ENCODE peak calls at places on chromosomes 11 and 22, in eight cellular contexts. One of them, this sample, is unnamed.
A peak's percentile ranks its signal among the peaks of the same experiment; 100 is the strongest.

GRCh38 chr22:28151241-28151640 is 232.2 kb upstream of the PITPNB start:
- DNase-seq in HepG2: peak; percentile 41
- DNase-seq in H1: no peak
- DNase-seq in prostate gland: no peak
- DNase-seq in GM12878: no peak
- DNase-seq in HCT116: no peak
- DNase-seq in breast epithelium: no peak
- DNase-seq in spleen: no peak
- DNase-seq in this sample: no peak

GRCh38 chr22:26494506-26494905 is 10.8 kb downstream of the SRRD start:
- DNase-seq in HepG2: no peak
- DNase-seq in breast epithelium: no peak
- DNase-seq in GM12878: no peak
- DNase-seq in prostate gland: no peak
- DNase-seq in H1: no peak
- DNase-seq in HCT116: no peak
- DNase-seq in spleen: no peak
- DNase-seq in this sample: no peak

GRCh38 chr11:2929880-2930704 is 872 bp upstream of the PHLDA2 start:
- DNase-seq in HCT116: peak; percentile 46
- DNase-seq in prostate gland: peak; percentile 69
- DNase-seq in spleen: peak; percentile 82
- DNase-seq in breast epithelium: peak; percentile 60
- DNase-seq in H1: no peak
- DNase-seq in GM12878: peak; percentile 11
- DNase-seq in HepG2: peak; percentile 53
- DNase-seq in this sample: peak; percentile 70

GRCh38 chr11:16924826-16925494 is 89.3 kb downstream of the PLEKHA7 start:
- DNase-seq in HCT116: peak; percentile 78
- DNase-seq in HepG2: peak; percentile 78
- DNase-seq in GM12878: no peak
- DNase-seq in prostate gland: peak; percentile 79
- DNase-seq in spleen: no peak
- DNase-seq in H1: no peak
- DNase-seq in breast epithelium: peak; percentile 57
- DNase-seq in this sample: peak; percentile 74

GRCh38 chr22:37549704-37550059 is 10.6 kb upstream of the CDC42EP1 start:
- DNase-seq in H1: no peak
- DNase-seq in spleen: no peak
- DNase-seq in prostate gland: peak; percentile 33
- DNase-seq in GM12878: no peak
- DNase-seq in HCT116: no peak
- DNase-seq in HepG2: no peak
- DNase-seq in breast epithelium: peak; percentile 84
- DNase-seq in this sample: no peak

GRCh38 chr22:38618258-38618657 is 37.9 kb downstream of the FAM227A start:
- DNase-seq in H1: no peak
- DNase-seq in breast epithelium: no peak
- DNase-seq in HCT116: no peak
- DNase-seq in HepG2: no peak
- DNase-seq in prostate gland: no peak
- DNase-seq in GM12878: no peak
- DNase-seq in spleen: no peak
- DNase-seq in this sample: no peak

GRCh38 chr11:48170840-48171233 is 45.8 kb upstream of the OR4B1 start:
- DNase-seq in HCT116: no peak
- DNase-seq in GM12878: no peak
- DNase-seq in HepG2: no peak
- DNase-seq in prostate gland: no peak
- DNase-seq in breast epithelium: no peak
- DNase-seq in spleen: no peak
- DNase-seq in H1: no peak
- DNase-seq in this sample: no peak

GRCh38 chr11:100631316-100631715 is 55.8 kb upstream of the ARHGAP42 start:
- DNase-seq in GM12878: no peak
- DNase-seq in H1: no peak
- DNase-seq in prostate gland: no peak
- DNase-seq in spleen: no peak
- DNase-seq in HepG2: no peak
- DNase-seq in breast epithelium: no peak
- DNase-seq in HCT116: no peak
- DNase-seq in this sample: no peak

GRCh38 chr22:49141761-49142160 is 685.9 kb downstream of the BRD1 start:
- DNase-seq in prostate gland: no peak
- DNase-seq in GM12878: no peak
- DNase-seq in HepG2: no peak
- DNase-seq in breast epithelium: no peak
- DNase-seq in H1: no peak
- DNase-seq in spleen: no peak
- DNase-seq in HCT116: no peak
- DNase-seq in this sample: no peak

GRCh38 chr11:618856-619624 is 3.3 kb upstream of the IRF7 start:
- DNase-seq in spleen: peak; percentile 74
- DNase-seq in HCT116: no peak
- DNase-seq in GM12878: no peak
- DNase-seq in H1: no peak
- DNase-seq in prostate gland: no peak
- DNase-seq in HepG2: no peak
- DNase-seq in breast epithelium: no peak
- DNase-seq in this sample: no peak

GRCh38 chr11:113488931-113489351 is 13.7 kb upstream of the DRD2 start:
- DNase-seq in GM12878: no peak
- DNase-seq in HCT116: no peak
- DNase-seq in prostate gland: no peak
- DNase-seq in breast epithelium: no peak
- DNase-seq in spleen: no peak
- DNase-seq in H1: no peak
- DNase-seq in HepG2: no peak
- DNase-seq in this sample: no peak

GRCh38 chr11:97956904-97957303 is 1063.8 kb upstream of the CNTN5 start:
- DNase-seq in breast epithelium: no peak
- DNase-seq in HepG2: no peak
- DNase-seq in GM12878: no peak
- DNase-seq in spleen: no peak
- DNase-seq in prostate gland: no peak
- DNase-seq in HCT116: no peak
- DNase-seq in H1: no peak
- DNase-seq in this sample: no peak

GRCh38 chr11:130785376-130786110 is 130.7 kb downstream of the SNX19 start:
- DNase-seq in GM12878: no peak
- DNase-seq in prostate gland: no peak
- DNase-seq in H1: no peak
- DNase-seq in breast epithelium: no peak
- DNase-seq in HCT116: no peak
- DNase-seq in spleen: no peak
- DNase-seq in HepG2: no peak
- DNase-seq in this sample: no peak

GRCh38 chr11:912266-912665 is 1.7 kb upstream of the CHID1 start:
- DNase-seq in HepG2: no peak
- DNase-seq in prostate gland: no peak
- DNase-seq in H1: no peak
- DNase-seq in GM12878: no peak
- DNase-seq in spleen: no peak
- DNase-seq in breast epithelium: no peak
- DNase-seq in HCT116: no peak
- DNase-seq in this sample: no peak

GRCh38 chr11:14411818-14412217 is 52.8 kb upstream of the RRAS2 start:
- DNase-seq in HepG2: no peak
- DNase-seq in breast epithelium: no peak
- DNase-seq in H1: no peak
- DNase-seq in spleen: no peak
- DNase-seq in prostate gland: no peak
- DNase-seq in GM12878: no peak
- DNase-seq in HCT116: no peak
- DNase-seq in this sample: peak; percentile 74

GRCh38 chr11:74971424-74971823 is 17.3 kb upstream of the NEU3 start:
- DNase-seq in spleen: no peak
- DNase-seq in H1: no peak
- DNase-seq in HepG2: no peak
- DNase-seq in HCT116: no peak
- DNase-seq in prostate gland: no peak
- DNase-seq in GM12878: no peak
- DNase-seq in breast epithelium: no peak
- DNase-seq in this sample: no peak

DNA sequence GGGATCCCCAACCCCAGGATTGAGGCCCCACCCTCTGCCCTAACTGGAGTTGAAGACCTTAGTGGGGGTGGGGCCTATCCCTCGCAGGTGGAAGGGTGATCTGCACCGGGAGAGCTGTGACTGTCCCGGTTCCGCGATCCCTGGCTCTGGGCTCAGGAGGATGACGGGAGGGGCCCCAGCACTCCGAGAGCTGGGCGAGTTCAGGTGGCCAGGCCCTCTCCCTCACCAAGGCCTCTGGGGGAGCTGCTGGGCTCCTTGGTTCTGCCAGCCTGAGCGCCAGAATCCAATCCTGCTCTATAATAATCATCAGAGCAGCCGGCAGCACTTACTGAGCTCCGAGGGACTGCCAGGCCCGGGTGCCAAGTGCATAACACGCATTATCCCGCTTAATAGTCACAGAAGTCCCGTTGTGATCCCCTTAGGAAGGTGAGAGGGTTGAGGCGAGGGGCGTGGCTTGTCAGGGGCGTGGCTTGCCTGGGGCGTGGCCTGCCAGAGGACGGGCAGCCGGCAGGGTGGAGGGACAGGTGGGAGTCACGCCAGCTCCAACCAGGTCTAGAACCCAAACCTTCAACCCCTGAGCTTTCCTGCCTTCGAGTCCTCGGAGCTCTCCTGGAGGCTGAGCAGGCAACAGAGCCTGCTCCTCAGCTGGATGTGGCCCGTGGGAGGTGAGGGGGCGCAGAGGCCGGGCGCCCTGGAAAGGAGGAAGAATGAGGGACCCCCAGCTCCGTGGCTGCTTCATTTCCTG is 7.2 kb upstream of the SYT7 start:
- DNase-seq in prostate gland: peak; percentile 85
- DNase-seq in breast epithelium: peak; percentile 80
- DNase-seq in spleen: peak; percentile 83
- DNase-seq in HCT116: peak; percentile 46
- DNase-seq in HepG2: no peak
- DNase-seq in H1: no peak
- DNase-seq in GM12878: no peak
- DNase-seq in this sample: peak; percentile 81
- TF ChIP-seq POLR2AphosphoS5 in prostate gland: peak; percentile 65
- TF ChIP-seq POLR2AphosphoS5 in breast epithelium: no peak
- TF ChIP-seq POLR2AphosphoS5 in spleen: no peak
- TF ChIP-seq POLR2AphosphoS5 in HCT116: peak; percentile 70
- TF ChIP-seq POLR2AphosphoS5 in HepG2: no peak
- TF ChIP-seq POLR2AphosphoS5 in H1: no peak
- TF ChIP-seq POLR2AphosphoS5 in GM12878: no peak
- TF ChIP-seq POLR2AphosphoS5 in this sample: no peak

DNA sequence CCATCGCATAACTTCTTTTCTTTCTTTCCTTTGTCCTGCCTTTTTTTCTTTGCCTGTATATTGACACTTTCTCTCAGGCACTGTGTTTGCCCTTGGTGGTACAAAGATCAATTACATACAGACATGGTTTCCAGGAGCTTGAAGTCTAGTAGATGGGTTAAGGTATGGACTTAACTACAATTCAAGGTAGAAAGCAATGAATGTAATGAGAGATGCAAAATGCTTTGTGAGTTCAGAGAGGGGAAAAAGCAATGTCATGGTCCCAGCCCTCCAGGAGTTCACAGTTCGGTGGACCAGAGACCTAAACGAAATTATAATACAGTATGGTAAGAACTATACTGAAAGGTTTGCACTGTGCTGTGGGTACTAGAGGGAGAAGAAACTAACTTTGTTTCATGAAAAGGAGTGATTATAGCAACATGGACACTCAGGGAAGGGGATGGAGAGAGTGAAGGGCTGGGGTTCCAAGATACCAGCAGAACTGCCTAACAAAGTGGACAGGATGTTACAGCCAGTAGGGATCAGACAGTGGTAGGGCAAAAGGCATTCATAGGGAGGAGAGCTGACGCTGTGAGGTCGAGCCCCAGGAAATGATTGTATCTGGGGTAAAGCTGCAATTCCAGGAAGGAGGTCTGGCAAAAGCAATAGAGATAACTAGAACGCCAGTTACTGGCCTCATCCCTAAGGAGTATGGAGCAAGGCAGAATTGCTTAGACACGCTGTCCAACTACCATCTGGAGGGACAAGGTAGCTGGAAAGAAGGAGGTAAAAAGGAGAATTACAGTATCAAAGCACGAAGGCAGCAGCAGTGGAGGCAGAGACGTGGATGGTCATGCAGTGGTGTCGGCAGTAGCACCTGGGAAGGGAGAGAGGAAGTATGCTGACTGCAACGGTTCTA is 158.3 kb upstream of the MTMR2 start:
- DNase-seq in H1: no peak
- DNase-seq in GM12878: no peak
- DNase-seq in breast epithelium: no peak
- DNase-seq in HCT116: no peak
- DNase-seq in spleen: no peak
- DNase-seq in prostate gland: no peak
- DNase-seq in HepG2: peak; percentile 83
- DNase-seq in this sample: no peak
- TF ChIP-seq POLR2A in H1: no peak
- TF ChIP-seq POLR2A in GM12878: no peak
- TF ChIP-seq POLR2A in breast epithelium: no peak
- TF ChIP-seq POLR2A in HCT116: no peak
- TF ChIP-seq POLR2A in spleen: no peak
- TF ChIP-seq POLR2A in prostate gland: no peak
- TF ChIP-seq POLR2A in HepG2: no peak
- TF ChIP-seq POLR2A in this sample: no peak

GRCh38 chr11:122114976-122115375 is 1.0 kb downstream of the BLID start:
- DNase-seq in breast epithelium: no peak
- DNase-seq in H1: no peak
- DNase-seq in GM12878: no peak
- DNase-seq in prostate gland: no peak
- DNase-seq in spleen: no peak
- DNase-seq in HepG2: no peak
- DNase-seq in HCT116: no peak
- DNase-seq in this sample: no peak
- H3K36me3 ChIP-seq in breast epithelium: no peaks in the 10 kb centered on the region
- H3K36me3 ChIP-seq in H1: no peaks in the 10 kb centered on the region
- H3K36me3 ChIP-seq in GM12878: no peaks in the 10 kb centered on the region
- H3K36me3 ChIP-seq in prostate gland: no peaks in the 10 kb centered on the region
- H3K36me3 ChIP-seq in spleen: no peaks in the 10 kb centered on the region
- H3K36me3 ChIP-seq in HepG2: no peaks in the 10 kb centered on the region
- H3K36me3 ChIP-seq in HCT116: peaks cover 4% of the 10 kb centered on the region
- H3K36me3 ChIP-seq in this sample: no peaks in the 10 kb centered on the region

DNA sequence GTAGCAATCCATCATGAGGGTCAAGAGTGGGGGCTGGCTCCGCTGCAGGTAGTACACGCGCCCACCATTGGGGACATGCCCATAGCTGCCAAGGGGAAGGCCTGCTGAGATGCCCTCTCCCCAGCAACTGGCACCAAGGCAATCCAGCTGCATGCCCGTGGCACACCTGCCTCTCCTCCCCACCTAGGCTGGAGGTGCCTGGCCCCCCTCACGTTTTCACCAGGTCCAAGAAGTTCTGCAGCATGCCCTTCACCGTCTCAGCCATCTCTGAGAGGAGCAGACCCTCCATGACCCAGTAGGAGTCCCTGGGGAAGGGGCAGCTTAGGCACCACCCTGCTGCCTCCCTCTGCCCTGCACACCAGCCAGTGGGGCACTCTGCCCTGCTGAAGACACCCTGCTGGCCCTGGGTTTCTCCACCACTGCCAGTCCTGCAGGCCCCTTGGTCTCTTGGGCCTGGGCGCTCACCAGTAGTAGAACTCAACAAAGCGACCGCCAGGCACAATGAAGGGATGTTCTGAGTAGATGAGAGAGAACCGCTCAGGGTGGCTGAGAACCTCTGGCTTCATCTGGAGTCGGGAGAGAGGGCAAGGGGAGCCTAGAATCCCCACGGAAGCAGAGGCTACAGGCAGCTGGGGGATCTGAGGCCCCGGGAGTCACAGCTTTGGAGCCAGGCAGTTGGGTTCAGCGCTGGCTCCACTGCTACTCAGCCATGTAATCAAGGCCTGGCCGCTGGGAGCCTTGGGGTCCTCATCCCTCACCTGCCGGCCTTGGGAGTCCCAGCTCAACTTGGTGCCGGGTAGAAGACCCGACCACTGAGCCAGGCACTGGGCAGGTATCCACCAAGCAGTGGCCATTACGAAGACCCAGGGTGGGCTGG is 17.8 kb downstream of the TREH start:
- DNase-seq in HepG2: no peak
- DNase-seq in GM12878: no peak
- DNase-seq in HCT116: no peak
- DNase-seq in breast epithelium: no peak
- DNase-seq in H1: no peak
- DNase-seq in spleen: no peak
- DNase-seq in prostate gland: no peak
- DNase-seq in this sample: no peak
- TF ChIP-seq POLR2AphosphoS5 in HepG2: no peak
- TF ChIP-seq POLR2AphosphoS5 in GM12878: no peak
- TF ChIP-seq POLR2AphosphoS5 in HCT116: no peak
- TF ChIP-seq POLR2AphosphoS5 in breast epithelium: no peak
- TF ChIP-seq POLR2AphosphoS5 in H1: no peak
- TF ChIP-seq POLR2AphosphoS5 in spleen: no peak
- TF ChIP-seq POLR2AphosphoS5 in prostate gland: no peak
- TF ChIP-seq POLR2AphosphoS5 in this sample: no peak

This sample was measured in sigmoid colon.